ENCODE peak calls at places on chromosomes 6 and 20, in nine cellular contexts. One of them, this sample, is unnamed.

GRCh38 chr6:128456510-128457244 is 63.7 kb downstream of the PTPRK start:
- DNase-seq in AG09309: no peak
- DNase-seq in NCI-H1930: peak; percentile 44
- DNase-seq in HL-60: no peak
- DNase-seq in ovary: no peak
- DNase-seq in GM13976: no peak
- DNase-seq in adipocyte: no peak
- DNase-seq in osteoblast: no peak
- DNase-seq in hypothalamus: no peak
- DNase-seq in this sample: no peak

GRCh38 chr6:14322841-14323240 is 205.3 kb downstream of the CD83 start:
- DNase-seq in AG09309: no peak
- DNase-seq in NCI-H1930: no peak
- DNase-seq in HL-60: no peak
- DNase-seq in ovary: no peak
- DNase-seq in GM13976: no peak
- DNase-seq in adipocyte: no peak
- DNase-seq in osteoblast: no peak
- DNase-seq in hypothalamus: no peak
- DNase-seq in this sample: no peak

GRCh38 chr20:36090223-36090622 is 64.3 kb upstream of the EPB41L1 start:
- DNase-seq in AG09309: no peak
- DNase-seq in NCI-H1930: no peak
- DNase-seq in HL-60: no peak
- DNase-seq in ovary: no peak
- DNase-seq in GM13976: no peak
- DNase-seq in adipocyte: no peak
- DNase-seq in osteoblast: no peak
- DNase-seq in hypothalamus: no peak
- DNase-seq in this sample: no peak

GRCh38 chr20:25540273-25540672 is 45.1 kb downstream of the NINL start:
- DNase-seq in AG09309: no peak
- DNase-seq in NCI-H1930: no peak
- DNase-seq in HL-60: no peak
- DNase-seq in ovary: no peak
- DNase-seq in GM13976: no peak
- DNase-seq in adipocyte: no peak
- DNase-seq in osteoblast: no peak
- DNase-seq in hypothalamus: peak; percentile 53
- DNase-seq in this sample: peak; percentile 66

GRCh38 chr6:33197431-33198048 is 2.9 kb downstream of the RXRB start:
- DNase-seq in AG09309: peak; percentile 33
- DNase-seq in NCI-H1930: peak; percentile 20
- DNase-seq in HL-60: no peak
- DNase-seq in ovary: no peak
- DNase-seq in GM13976: peak; percentile 77
- DNase-seq in adipocyte: peak; percentile 90
- DNase-seq in osteoblast: peak; percentile 98
- DNase-seq in hypothalamus: peak; percentile 31
- DNase-seq in this sample: peak; percentile 77

GRCh38 chr6:24194968-24195700 is 69.1 kb downstream of the NRSN1 start:
- DNase-seq in AG09309: no peak
- DNase-seq in NCI-H1930: no peak
- DNase-seq in HL-60: no peak
- DNase-seq in ovary: no peak
- DNase-seq in GM13976: no peak
- DNase-seq in adipocyte: no peak
- DNase-seq in osteoblast: no peak
- DNase-seq in hypothalamus: no peak
- DNase-seq in this sample: no peak

GRCh38 chr6:166415833-166416347 is 33.1 kb upstream of the MPC1 start:
- DNase-seq in AG09309: no peak
- DNase-seq in NCI-H1930: no peak
- DNase-seq in HL-60: no peak
- DNase-seq in ovary: no peak
- DNase-seq in GM13976: no peak
- DNase-seq in adipocyte: no peak
- DNase-seq in osteoblast: no peak
- DNase-seq in hypothalamus: no peak
- DNase-seq in this sample: no peak

GRCh38 chr6:169156108-169156821 is 97.4 kb downstream of the THBS2 start:
- DNase-seq in AG09309: no peak
- DNase-seq in NCI-H1930: no peak
- DNase-seq in HL-60: no peak
- DNase-seq in ovary: no peak
- DNase-seq in GM13976: no peak
- DNase-seq in adipocyte: no peak
- DNase-seq in osteoblast: peak; percentile 89
- DNase-seq in hypothalamus: no peak
- DNase-seq in this sample: no peak

GRCh38 chr6:129765008-129765407 is 55.0 kb upstream of the ARHGAP18 start:
- DNase-seq in AG09309: no peak
- DNase-seq in NCI-H1930: no peak
- DNase-seq in HL-60: no peak
- DNase-seq in ovary: no peak
- DNase-seq in GM13976: no peak
- DNase-seq in adipocyte: no peak
- DNase-seq in osteoblast: no peak
- DNase-seq in hypothalamus: no peak
- DNase-seq in this sample: no peak

GRCh38 chr6:150025201-150025917 is at the start of gene RAET1L:
- DNase-seq in AG09309: peak; percentile 8
- DNase-seq in NCI-H1930: no peak
- DNase-seq in HL-60: no peak
- DNase-seq in ovary: no peak
- DNase-seq in GM13976: no peak
- DNase-seq in adipocyte: peak; percentile 71
- DNase-seq in osteoblast: peak; percentile 95
- DNase-seq in hypothalamus: no peak
- DNase-seq in this sample: peak; percentile 46

GRCh38 chr6:3813150-3813780 is 35.9 kb upstream of the FAM50B start:
- DNase-seq in AG09309: no peak
- DNase-seq in NCI-H1930: no peak
- DNase-seq in HL-60: no peak
- DNase-seq in ovary: peak; percentile 56
- DNase-seq in GM13976: peak; percentile 68
- DNase-seq in adipocyte: peak; percentile 63
- DNase-seq in osteoblast: peak; percentile 92
- DNase-seq in hypothalamus: no peak
- DNase-seq in this sample: no peak

GRCh38 chr6:20447581-20448132 is 46.0 kb downstream of the E2F3 start:
- DNase-seq in AG09309: no peak
- DNase-seq in NCI-H1930: no peak
- DNase-seq in HL-60: no peak
- DNase-seq in ovary: no peak
- DNase-seq in GM13976: no peak
- DNase-seq in adipocyte: no peak
- DNase-seq in osteoblast: no peak
- DNase-seq in hypothalamus: no peak
- DNase-seq in this sample: no peak

GRCh38 chr6:21808551-21809181 is 215.1 kb downstream of the SOX4 start:
- DNase-seq in AG09309: no peak
- DNase-seq in NCI-H1930: no peak
- DNase-seq in HL-60: no peak
- DNase-seq in ovary: peak; percentile 62
- DNase-seq in GM13976: no peak
- DNase-seq in adipocyte: no peak
- DNase-seq in osteoblast: no peak
- DNase-seq in hypothalamus: no peak
- DNase-seq in this sample: no peak

GRCh38 chr6:37632291-37632690 is 65.4 kb downstream of the MDGA1 start:
- DNase-seq in AG09309: no peak
- DNase-seq in NCI-H1930: no peak
- DNase-seq in HL-60: no peak
- DNase-seq in ovary: no peak
- DNase-seq in GM13976: no peak
- DNase-seq in adipocyte: no peak
- DNase-seq in osteoblast: peak; percentile 22
- DNase-seq in hypothalamus: no peak
- DNase-seq in this sample: no peak

GRCh38 chr6:133833905-133834304 is 55.0 kb upstream of the TCF21 start:
- DNase-seq in AG09309: no peak
- DNase-seq in NCI-H1930: no peak
- DNase-seq in HL-60: no peak
- DNase-seq in ovary: peak; percentile 76
- DNase-seq in GM13976: no peak
- DNase-seq in adipocyte: no peak
- DNase-seq in osteoblast: no peak
- DNase-seq in hypothalamus: no peak
- DNase-seq in this sample: no peak

GRCh38 chr20:58740356-58741308 is 48.0 kb downstream of the NPEPL1 start:
- DNase-seq in AG09309: no peak
- DNase-seq in NCI-H1930: no peak
- DNase-seq in HL-60: no peak
- DNase-seq in ovary: no peak
- DNase-seq in GM13976: no peak
- DNase-seq in adipocyte: no peak
- DNase-seq in osteoblast: no peak
- DNase-seq in hypothalamus: no peak
- DNase-seq in this sample: no peak

GRCh38 chr20:46308258-46309157 is at the start of gene CDH22:
- DNase-seq in AG09309: no peak
- DNase-seq in NCI-H1930: peak; percentile 59
- DNase-seq in HL-60: peak; percentile 73
- DNase-seq in ovary: peak; percentile 34
- DNase-seq in GM13976: peak; percentile 76
- DNase-seq in adipocyte: peak; percentile 61
- DNase-seq in osteoblast: peak; percentile 95
- DNase-seq in hypothalamus: peak; percentile 35
- DNase-seq in this sample: peak; percentile 83

GRCh38 chr20:63023071-63023835 is 16.5 kb upstream of the BHLHE23 start:
- DNase-seq in AG09309: no peak
- DNase-seq in NCI-H1930: no peak
- DNase-seq in HL-60: no peak
- DNase-seq in ovary: no peak
- DNase-seq in GM13976: no peak
- DNase-seq in adipocyte: no peak
- DNase-seq in osteoblast: no peak
- DNase-seq in hypothalamus: no peak
- DNase-seq in this sample: no peak

GRCh38 chr6:29758761-29759160 is 35.5 kb downstream of the HLA-F start:
- DNase-seq in AG09309: no peak
- DNase-seq in NCI-H1930: no peak
- DNase-seq in HL-60: no peak
- DNase-seq in ovary: no peak
- DNase-seq in GM13976: no peak
- DNase-seq in adipocyte: no peak
- DNase-seq in osteoblast: no peak
- DNase-seq in hypothalamus: no peak
- DNase-seq in this sample: no peak

GRCh38 chr20:8930691-8931090 is 138.2 kb upstream of the PLCB4 start:
- DNase-seq in AG09309: peak; percentile 49
- DNase-seq in NCI-H1930: no peak
- DNase-seq in HL-60: no peak
- DNase-seq in ovary: no peak
- DNase-seq in GM13976: no peak
- DNase-seq in adipocyte: peak; percentile 62
- DNase-seq in osteoblast: no peak
- DNase-seq in hypothalamus: no peak
- DNase-seq in this sample: no peak

GRCh38 chr20:44731657-44732056 is 14.0 kb upstream of the KCNK15 start:
- DNase-seq in AG09309: no peak
- DNase-seq in NCI-H1930: no peak
- DNase-seq in HL-60: no peak
- DNase-seq in ovary: no peak
- DNase-seq in GM13976: no peak
- DNase-seq in adipocyte: no peak
- DNase-seq in osteoblast: no peak
- DNase-seq in hypothalamus: no peak
- DNase-seq in this sample: no peak

GRCh38 chr6:103680116-103680515 is 1179.6 kb downstream of the HACE1 start:
- DNase-seq in AG09309: no peak
- DNase-seq in NCI-H1930: no peak
- DNase-seq in HL-60: no peak
- DNase-seq in ovary: no peak
- DNase-seq in GM13976: no peak
- DNase-seq in adipocyte: no peak
- DNase-seq in osteoblast: no peak
- DNase-seq in hypothalamus: no peak
- DNase-seq in this sample: no peak

GRCh38 chr6:27667651-27668441 is 194.9 kb upstream of the ZNF184 start:
- DNase-seq in AG09309: no peak
- DNase-seq in NCI-H1930: no peak
- DNase-seq in HL-60: no peak
- DNase-seq in ovary: no peak
- DNase-seq in GM13976: no peak
- DNase-seq in adipocyte: peak; percentile 47
- DNase-seq in osteoblast: no peak
- DNase-seq in hypothalamus: no peak
- DNase-seq in this sample: no peak

GRCh38 chr6:150072201-150072600 is 3.3 kb upstream of the ULBP3 start:
- DNase-seq in AG09309: no peak
- DNase-seq in NCI-H1930: no peak
- DNase-seq in HL-60: no peak
- DNase-seq in ovary: no peak
- DNase-seq in GM13976: no peak
- DNase-seq in adipocyte: no peak
- DNase-seq in osteoblast: no peak
- DNase-seq in hypothalamus: no peak
- DNase-seq in this sample: peak; percentile 48

GRCh38 chr6:163745566-163746400 is 331.3 kb downstream of the QKI start:
- DNase-seq in AG09309: peak; percentile 23
- DNase-seq in NCI-H1930: no peak
- DNase-seq in HL-60: no peak
- DNase-seq in ovary: no peak
- DNase-seq in GM13976: no peak
- DNase-seq in adipocyte: peak; percentile 80
- DNase-seq in osteoblast: peak; percentile 91
- DNase-seq in hypothalamus: no peak
- DNase-seq in this sample: peak; percentile 61

GRCh38 chr6:54094837-54095236 is 16.4 kb upstream of the MLIP start:
- DNase-seq in AG09309: no peak
- DNase-seq in NCI-H1930: no peak
- DNase-seq in HL-60: no peak
- DNase-seq in ovary: no peak
- DNase-seq in GM13976: no peak
- DNase-seq in adipocyte: no peak
- DNase-seq in osteoblast: no peak
- DNase-seq in hypothalamus: no peak
- DNase-seq in this sample: no peak

GRCh38 chr6:159788757-159789376 is 535 bp downstream of the TCP1 start:
- DNase-seq in AG09309: no peak
- DNase-seq in NCI-H1930: no peak
- DNase-seq in HL-60: no peak
- DNase-seq in ovary: peak; percentile 31
- DNase-seq in GM13976: peak; percentile 50
- DNase-seq in adipocyte: peak; percentile 71
- DNase-seq in osteoblast: peak; percentile 89
- DNase-seq in hypothalamus: no peak
- DNase-seq in this sample: peak; percentile 30

GRCh38 chr6:35417979-35418661 is 34.0 kb upstream of the FANCE start:
- DNase-seq in AG09309: no peak
- DNase-seq in NCI-H1930: no peak
- DNase-seq in HL-60: no peak
- DNase-seq in ovary: no peak
- DNase-seq in GM13976: no peak
- DNase-seq in adipocyte: no peak
- DNase-seq in osteoblast: no peak
- DNase-seq in hypothalamus: peak; percentile 29
- DNase-seq in this sample: no peak

GRCh38 chr6:100731411-100731810 is 149.7 kb downstream of the ASCC3 start:
- DNase-seq in AG09309: no peak
- DNase-seq in NCI-H1930: no peak
- DNase-seq in HL-60: no peak
- DNase-seq in ovary: no peak
- DNase-seq in GM13976: no peak
- DNase-seq in adipocyte: no peak
- DNase-seq in osteoblast: no peak
- DNase-seq in hypothalamus: no peak
- DNase-seq in this sample: no peak

GRCh38 chr20:38073307-38074010 is 39.9 kb downstream of the RPRD1B start:
- DNase-seq in AG09309: peak; percentile 90
- DNase-seq in NCI-H1930: no peak
- DNase-seq in HL-60: no peak
- DNase-seq in ovary: peak; percentile 69
- DNase-seq in GM13976: peak; percentile 49
- DNase-seq in adipocyte: peak; percentile 95
- DNase-seq in osteoblast: peak; percentile 92
- DNase-seq in hypothalamus: no peak
- DNase-seq in this sample: peak; percentile 72

GRCh38 chr6:36120979-36121706 is 9.2 kb upstream of the MAPK13 start:
- DNase-seq in AG09309: no peak
- DNase-seq in NCI-H1930: no peak
- DNase-seq in HL-60: peak; percentile 45
- DNase-seq in ovary: peak; percentile 38
- DNase-seq in GM13976: peak; percentile 40
- DNase-seq in adipocyte: peak; percentile 46
- DNase-seq in osteoblast: no peak
- DNase-seq in hypothalamus: no peak
- DNase-seq in this sample: no peak

This sample was measured in iPS-NIHi11.